ENCODE peak calls at places on chromosomes 13 and 19, in four cellular contexts. L, D, V and Q are unnamed samples.

GRCh38 chr13:97018029-97018819 is 23.9 kb upstream of the OXGR1 start:
- DNase-seq in D (no peak), L (peak; percentile 29), V (no peak), Q (peak; percentile 80)

GRCh38 chr13:54356849-54357248 is 1328.2 kb downstream of the OLFM4 start:
- DNase-seq in V (no peak), D (no peak), L (no peak), Q (no peak)

GRCh38 chr19:40116075-40116474 is 25.3 kb upstream of the ZNF780A start:
- DNase-seq in L (no peak), V (no peak), D (no peak), Q (no peak)

GRCh38 chr19:33273881-33274662 is 28.3 kb downstream of the CEBPA start:
- DNase-seq in D (no peak), L (no peak), V (no peak), Q (peak; percentile 72)

GRCh38 chr13:112616586-112617381 is 28.8 kb upstream of the TUBGCP3 start:
- DNase-seq in L (peak; percentile 47), D (no peak), V (no peak), Q (peak; percentile 62)

GRCh38 chr13:49292742-49293498 is 45.2 kb downstream of the CDADC1 start:
- DNase-seq in D (peak; percentile 61), L (no peak), V (peak; percentile 5), Q (no peak)

GRCh38 chr13:113668491-113668971 is 1.5 kb downstream of the GRK1 start:
- DNase-seq in L (peak; percentile 8), D (peak; percentile 21), V (no peak), Q (no peak)

GRCh38 chr13:113658836-113659235 is 838 bp upstream of the ATP4B start:
- DNase-seq in V (no peak), D (peak; percentile 25), L (no peak), Q (no peak)

GRCh38 chr19:58009666-58010301 is 7.2 kb upstream of the ZNF606 start:
- DNase-seq in L (peak; percentile 95), V (no peak), D (peak; percentile 94), Q (peak; percentile 72)

GRCh38 chr19:47446534-47447469 is 24.9 kb downstream of the SLC8A2 start:
- DNase-seq in D (no peak), V (no peak), L (peak; percentile 94), Q (no peak)

GRCh38 chr13:83798731-83799130 is 83.5 kb downstream of the SLITRK1 start:
- DNase-seq in L (no peak), D (no peak), V (no peak), Q (peak; percentile 0)

GRCh38 chr19:52532480-52532879 is 5.0 kb downstream of the ZNF808 start:
- DNase-seq in V (no peak), D (no peak), L (no peak), Q (no peak)

GRCh38 chr19:5170329-5170745 is 170.3 kb downstream of the PTPRS start:
- DNase-seq in V (no peak), D (no peak), L (peak; percentile 82), Q (no peak)

GRCh38 chr19:6021878-6022569 is 44.1 kb upstream of the RANBP3 start:
- DNase-seq in L (peak; percentile 93), D (peak; percentile 66), V (peak; percentile 2), Q (peak; percentile 74)

GRCh38 chr19:18469245-18470107 is 31.5 kb upstream of the ISYNA1 start:
- DNase-seq in L (peak; percentile 87), V (no peak), D (peak; percentile 50), Q (peak; percentile 57)

GRCh38 chr13:98285852-98286594 is 109.0 kb upstream of the RNF113B start:
- DNase-seq in L (no peak), D (no peak), V (peak; percentile 3), Q (no peak)

GRCh38 chr13:109755997-109756396 is 30.4 kb downstream of the IRS2 start:
- DNase-seq in D (no peak), V (no peak), L (no peak), Q (no peak)

GRCh38 chr19:49579947-49580263 is 451 bp downstream of the NOSIP start:
- DNase-seq in L (no peak), V (no peak), D (no peak), Q (no peak)

GRCh38 chr19:4095488-4095844 is 28.5 kb downstream of the MAP2K2 start:
- DNase-seq in V (no peak), L (no peak), D (no peak), Q (no peak)